ENCODE peak calls at places on chromosomes 3 and 15, in eight cellular contexts. G, J, C, E, P, D, U and K are unnamed samples.

GRCh38 chr3:43418601-43419272 is 132.4 kb downstream of the SNRK start:
- DNase-seq in G (no peak), J (no peak), C (no peak), E (no peak), P (peak; percentile 71), D (no peak), U (no peak), K (no peak)

GRCh38 chr3:83953417-83954089 is 1005.2 kb upstream of the CADM2 start:
- DNase-seq in G (no peak), J (no peak), C (no peak), E (no peak), P (peak; percentile 5), D (no peak), U (no peak), K (no peak)

GRCh38 chr15:93029613-93030429 is 59.2 kb downstream of the RGMA start:
- DNase-seq in G (peak; percentile 81), J (no peak), C (no peak), E (no peak), P (no peak), D (no peak), U (no peak), K (no peak)

GRCh38 chr3:115074502-115074901 is 72.6 kb downstream of the ZBTB20 start:
- DNase-seq in G (no peak), J (no peak), C (no peak), E (no peak), P (peak; percentile 69), D (no peak), U (no peak), K (no peak)

GRCh38 chr15:88018865-88019626 is 237.5 kb downstream of the NTRK3 start:
- DNase-seq in G (no peak), J (no peak), C (peak; percentile 0), E (no peak), P (peak; percentile 87), D (no peak), U (no peak), K (peak; percentile 36)

GRCh38 chr15:51191766-51192165 is 97.1 kb upstream of the TNFAIP8L3 start:
- DNase-seq in G (no peak), J (no peak), C (no peak), E (no peak), P (no peak), D (no peak), U (no peak), K (no peak)

GRCh38 chr3:161366067-161366466 is 5.2 kb downstream of the SPTSSB start:
- DNase-seq in G (no peak), J (no peak), C (no peak), E (no peak), P (no peak), D (no peak), U (no peak), K (no peak)

GRCh38 chr3:141368925-141369794 is 856 bp downstream of the ZBTB38 start:
- DNase-seq in G (no peak), J (no peak), C (no peak), E (no peak), P (peak; percentile 87), D (no peak), U (no peak), K (no peak)

GRCh38 chr15:45704329-45705249 is 69.8 kb downstream of the SQOR start:
- DNase-seq in G (peak; percentile 78), J (no peak), C (no peak), E (peak; percentile 18), P (no peak), D (no peak), U (no peak), K (peak; percentile 46)

GRCh38 chr3:115245437-115245836 is 98.3 kb upstream of the ZBTB20 start:
- DNase-seq in G (no peak), J (peak; percentile 51), C (no peak), E (no peak), P (peak; percentile 97), D (peak; percentile 69), U (no peak), K (peak; percentile 91)

GRCh38 chr3:42090973-42091731 is at the start of gene TRAK1:
- DNase-seq in G (peak; percentile 39), J (peak; percentile 56), C (no peak), E (no peak), P (peak; percentile 88), D (no peak), U (peak; percentile 66), K (no peak)

GRCh38 chr3:54138937-54139547 is 16.7 kb downstream of the CACNA2D3 start:
- DNase-seq in G (no peak), J (no peak), C (no peak), E (no peak), P (no peak), D (no peak), U (no peak), K (no peak)

GRCh38 chr15:32861741-32862140 is 143.9 kb downstream of the GREM1 start:
- DNase-seq in G (peak; percentile 80), J (no peak), C (peak; percentile 69), E (peak; percentile 22), P (peak; percentile 77), D (no peak), U (no peak), K (peak; percentile 57)

GRCh38 chr3:31035681-31036080 is 141.2 kb upstream of the GADL1 start:
- DNase-seq in G (no peak), J (no peak), C (no peak), E (no peak), P (peak; percentile 86), D (no peak), U (no peak), K (no peak)

GRCh38 chr3:16334909-16335308 is 69.9 kb downstream of the OXNAD1 start:
- DNase-seq in G (no peak), J (no peak), C (peak; percentile 53), E (no peak), P (no peak), D (no peak), U (no peak), K (peak; percentile 16)

GRCh38 chr15:52013151-52013791 is 5.7 kb upstream of the MAPK6 start:
- DNase-seq in G (no peak), J (no peak), C (no peak), E (no peak), P (peak; percentile 70), D (no peak), U (no peak), K (peak; percentile 58)

GRCh38 chr15:45393851-45394250 is 15.5 kb upstream of the GATM start:
- DNase-seq in G (no peak), J (no peak), C (no peak), E (no peak), P (no peak), D (no peak), U (no peak), K (peak; percentile 32)

GRCh38 chr3:168801792-168802191 is 706.1 kb upstream of the GOLIM4 start:
- DNase-seq in G (no peak), J (no peak), C (peak; percentile 37), E (no peak), P (peak; percentile 90), D (no peak), U (no peak), K (peak; percentile 66)

DNA sequence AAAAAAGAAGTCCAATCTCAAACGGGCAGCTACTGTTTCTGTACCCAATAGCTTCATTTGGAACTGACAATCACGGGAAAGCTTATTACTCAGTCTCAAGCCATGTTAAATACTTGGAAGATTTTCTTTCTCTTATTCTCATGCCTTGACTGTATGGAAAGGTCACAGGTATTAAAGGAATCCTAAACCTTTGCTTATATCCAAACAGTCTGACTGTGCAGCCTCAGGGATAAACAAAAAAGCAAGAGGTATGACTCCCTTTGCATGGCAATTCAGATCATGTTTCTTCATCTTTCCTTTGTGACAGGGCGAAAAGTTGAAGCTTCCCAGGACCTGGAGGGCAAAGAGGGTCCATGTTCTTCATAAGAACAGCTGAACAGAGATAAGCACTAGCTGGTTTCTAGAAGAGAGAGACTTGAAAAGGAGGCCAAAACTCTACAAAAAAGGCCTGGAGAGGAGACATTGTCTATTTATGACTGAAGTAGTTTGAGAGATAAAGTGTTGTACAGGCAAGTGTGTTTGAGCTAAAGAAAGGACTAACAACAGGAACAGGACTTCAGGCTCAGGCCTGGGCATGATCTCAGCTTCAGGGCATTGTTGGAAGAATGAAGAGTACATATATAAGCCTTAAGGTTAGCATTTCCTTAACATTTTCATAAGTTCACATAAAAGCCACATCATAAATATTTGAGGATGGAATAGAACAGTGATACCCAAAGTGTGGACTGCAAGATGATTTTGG is 231.0 kb upstream of the THRB start:
- DNase-seq in G (no peak), J (no peak), C (no peak), E (no peak), P (no peak), D (no peak), U (no peak), K (no peak)
- TF ChIP-seq CTCF in G (no peak), J (no peak), C (no peak), E (no peak), P (no peak), D (no peak), U (no peak), K (no peak)

GRCh38 chr15:43948691-43949325 is 122.0 kb downstream of the WDR76 start:
- DNase-seq in G (no peak), J (no peak), C (no peak), E (no peak), P (peak; percentile 25), D (no peak), U (no peak), K (no peak)

GRCh38 chr15:43955140-43955539 is 128.3 kb downstream of the WDR76 start:
- DNase-seq in G (no peak), J (no peak), C (no peak), E (no peak), P (no peak), D (no peak), U (no peak), K (no peak)

GRCh38 chr15:43953402-43953801 is 126.6 kb downstream of the WDR76 start:
- DNase-seq in G (no peak), J (no peak), C (no peak), E (no peak), P (no peak), D (no peak), U (no peak), K (no peak)

GRCh38 chr15:43954181-43954621 is 127.4 kb downstream of the WDR76 start:
- DNase-seq in G (no peak), J (no peak), C (no peak), E (no peak), P (peak; percentile 40), D (no peak), U (no peak), K (no peak)

DNA sequence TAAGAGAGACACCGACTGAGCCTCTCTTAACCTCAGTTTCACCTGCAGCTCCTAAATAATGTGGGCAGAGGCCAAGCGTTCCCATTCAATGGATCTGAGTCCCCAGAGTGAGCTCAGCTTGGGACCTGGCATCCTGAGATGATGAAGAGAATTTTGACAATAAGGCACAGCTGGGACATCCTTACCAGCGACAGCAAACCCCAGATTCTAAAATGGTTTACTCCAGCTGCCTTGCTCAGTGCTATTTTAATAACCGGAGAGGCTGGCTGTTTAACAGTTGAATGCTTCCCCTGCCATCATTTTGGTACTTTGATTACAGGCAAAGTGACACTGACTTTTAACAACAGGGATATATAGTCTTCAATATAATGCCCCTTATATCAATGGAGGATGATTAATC is 123.7 kb downstream of the WDR76 start:
- DNase-seq in G (no peak), J (no peak), C (no peak), E (no peak), P (no peak), D (no peak), U (no peak), K (no peak)
- TF ChIP-seq CTCF in G (no peak), J (no peak), C (no peak), E (no peak), P (no peak), D (no peak), U (no peak), K (no peak)

GRCh38 chr3:129625071-129625874 is 18.8 kb upstream of the PLXND1 start:
- DNase-seq in G (peak; percentile 74), J (peak; percentile 41), C (no peak), E (no peak), P (no peak), D (peak; percentile 44), U (no peak), K (no peak)
- TF ChIP-seq CTCF in G (no peak), J (peak; percentile 25), C (no peak), E (no peak), P (no peak), D (no peak), U (no peak), K (peak; percentile 33)

GRCh38 chr3:49967307-49967706 is 27.4 kb downstream of the RBM6 start:
- DNase-seq in G (no peak), J (no peak), C (no peak), E (no peak), P (peak; percentile 26), D (no peak), U (no peak), K (no peak)
- TF ChIP-seq CTCF in G (no peak), J (no peak), C (no peak), E (no peak), P (no peak), D (no peak), U (no peak), K (no peak)